ENCODE peak calls at places on chromosomes 12 and 14, in four cellular contexts. P is breast epithelium, R is stomach, J is spleen. Y is an unnamed sample.

GRCh38 chr14:76955575-76956252 is 72.8 kb downstream of the IRF2BPL start:
- DNase-seq in P (no peak), R (no peak), J (peak), Y (no peak)

GRCh38 chr12:95653761-95654546 is 102.7 kb upstream of the USP44 start:
- DNase-seq in P (no peak), R (no peak), J (no peak), Y (no peak)

GRCh38 chr12:109738878-109739665 is 25.4 kb downstream of the FAM222A start:
- DNase-seq in P (no peak), R (peak), J (peak), Y (no peak)

GRCh38 chr12:49489720-49490119 is 49.1 kb upstream of the KCNH3 start:
- DNase-seq in P (no peak), R (no peak), J (no peak), Y (no peak)

GRCh38 chr12:2640709-2641108 is 154.1 kb upstream of the FKBP4 start:
- DNase-seq in P (no peak), R (peak), J (peak), Y (no peak)

GRCh38 chr14:93737574-93737973 is 50.7 kb downstream of the PRIMA1 start:
- DNase-seq in P (no peak), R (no peak), J (no peak), Y (no peak)

GRCh38 chr12:90234455-90234854 is 525.8 kb upstream of the ATP2B1 start:
- DNase-seq in P (no peak), R (no peak), J (no peak), Y (no peak)

GRCh38 chr12:111753144-111753881 is 13.4 kb upstream of the ALDH2 start:
- DNase-seq in P (no peak), R (peak), J (peak), Y (no peak)

GRCh38 chr14:87017335-87017734 is 975.6 kb downstream of the GALC start:
- DNase-seq in P (no peak), R (no peak), J (no peak), Y (no peak)

GRCh38 chr14:68327231-68327630 is 465.6 kb downstream of the ZFP36L1 start:
- DNase-seq in P (no peak), R (no peak), J (no peak), Y (no peak)

GRCh38 chr14:101480747-101481530 is 80.4 kb upstream of the DIO3 start:
- DNase-seq in P (no peak), R (peak), J (peak), Y (no peak)

GRCh38 chr12:31783996-31784645 is 55.3 kb upstream of the AMN1 start:
- DNase-seq in P (no peak), R (no peak), J (no peak), Y (no peak)

GRCh38 chr12:31117203-31118011 is 43.7 kb downstream of the DDX11 start:
- DNase-seq in P (no peak), R (peak), J (peak), Y (no peak)

GRCh38 chr14:77098470-77099353 is 654 bp downstream of the CIPC start:
- DNase-seq in P (peak), R (peak), J (no peak), Y (no peak)

GRCh38 chr14:34256223-34256622 is 205.8 kb downstream of the SPTSSA start:
- DNase-seq in P (no peak), R (no peak), J (no peak), Y (no peak)

GRCh38 chr12:67650528-67651379 is 2.2 kb downstream of the DYRK2 start:
- DNase-seq in P (no peak), R (no peak), J (no peak), Y (no peak)

DNA sequence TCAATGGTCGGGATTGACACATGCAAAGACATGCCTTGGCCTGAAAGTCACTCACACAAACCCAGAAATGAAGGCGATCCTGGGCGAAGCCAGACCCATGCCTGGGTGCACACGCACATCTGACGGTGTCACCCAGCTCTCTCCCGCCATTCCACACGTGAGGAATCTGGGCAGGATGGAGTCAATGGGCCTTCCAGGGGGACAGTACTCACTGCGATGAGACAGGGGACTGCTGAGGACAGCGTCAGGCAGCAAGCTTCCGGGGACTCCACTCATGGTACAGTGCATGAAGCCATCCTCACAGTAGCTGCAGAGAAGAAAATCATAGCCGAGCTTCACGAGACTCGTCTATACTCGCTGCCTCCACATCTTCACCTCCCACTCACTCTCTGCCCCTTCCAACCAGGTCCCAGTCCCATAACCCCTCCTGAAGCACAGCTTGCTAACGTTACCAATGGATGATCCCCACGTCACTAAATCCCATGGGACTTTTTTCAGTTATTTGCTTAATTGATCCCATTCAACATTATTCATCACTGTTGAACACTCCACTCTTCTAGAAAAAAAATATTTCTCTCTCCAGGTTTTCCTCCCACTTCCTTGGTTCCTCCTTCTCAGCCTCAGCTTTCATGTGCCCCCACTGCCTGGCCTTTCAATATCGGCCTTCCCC is 77.8 kb downstream of the VWF start:
- DNase-seq in P (no peak), R (no peak), J (no peak), Y (no peak)
- TF ChIP-seq POLR2A in P (no peak), R (no peak), J (no peak), Y (no peak)

GRCh38 chr14:36880276-36880675 is 218.6 kb downstream of the PAX9 start:
- DNase-seq in P (no peak), R (no peak), J (no peak), Y (no peak)

GRCh38 chr14:36870776-36871175 is 209.1 kb downstream of the PAX9 start:
- DNase-seq in P (no peak), R (no peak), J (no peak), Y (no peak)

GRCh38 chr14:36879558-36879957 is 217.9 kb downstream of the PAX9 start:
- DNase-seq in P (no peak), R (no peak), J (no peak), Y (no peak)

GRCh38 chr14:36874396-36875138 is 212.9 kb downstream of the PAX9 start:
- DNase-seq in P (no peak), R (no peak), J (no peak), Y (no peak)
- TF ChIP-seq POLR2AphosphoS5 in P (no peak), R (no peak), J (no peak), Y (no peak)

GRCh38 chr12:124739953-124740561 is 123.6 kb downstream of the SCARB1 start:
- DNase-seq in P (no peak), R (no peak), J (no peak), Y (no peak)
- TF ChIP-seq CTCF in P (no peak), R (no peak), J (no peak), Y (no peak)

GRCh38 chr12:131949431-131950181 is at the start of gene EP400:
- DNase-seq in P (peak), R (peak), J (peak), Y (peak)
- TF ChIP-seq POLR2A in P (no peak), R (no peak), J (no peak), Y (no peak)

GRCh38 chr14:65910108-65910507 is 497.6 kb downstream of the FUT8 start:
- DNase-seq in P (no peak), R (no peak), J (no peak), Y (no peak)

GRCh38 chr14:65906948-65907347 is 494.4 kb downstream of the FUT8 start:
- DNase-seq in P (no peak), R (no peak), J (no peak), Y (no peak)

GRCh38 chr14:65901595-65901994 is 489.1 kb downstream of the FUT8 start:
- DNase-seq in P (no peak), R (no peak), J (no peak), Y (no peak)

DNA sequence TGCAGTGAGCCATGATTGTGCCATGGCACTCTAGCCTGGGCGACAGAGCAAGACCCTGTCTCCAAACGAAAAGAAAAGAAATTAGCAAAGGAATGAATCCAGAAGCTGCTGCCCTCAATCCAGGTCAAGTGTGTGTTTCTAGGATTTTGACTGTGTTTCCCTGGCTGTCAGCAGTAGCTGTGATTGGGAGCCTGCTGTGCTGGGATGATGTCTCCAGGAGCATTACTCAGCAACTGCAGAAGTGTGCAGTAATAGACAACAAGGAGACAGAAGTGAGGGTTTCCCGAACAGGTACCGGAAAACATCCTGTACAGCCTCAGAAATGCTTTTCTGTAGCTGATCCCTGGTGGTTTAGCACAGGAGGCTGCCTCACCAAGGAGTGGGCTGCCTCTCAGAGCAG is 492.5 kb downstream of the FUT8 start:
- DNase-seq in P (no peak), R (no peak), J (no peak), Y (no peak)
- TF ChIP-seq POLR2AphosphoS5 in P (no peak), R (no peak), J (no peak), Y (no peak)

Y was measured in esophagus muscularis mucosa.